ENCODE peak calls at places on chromosomes 13 and 19, in eight cellular contexts. One of them, this sample, is unnamed. For H3K9me3 and H3K4me1, the result is how much of the 10 kb centered on the place peaks cover.

GRCh38 chr13:99434258-99434788 is 66.9 kb upstream of the TM9SF2 start:
- DNase-seq in PC-3: no peak
- DNase-seq in colonic mucosa: no peak
- DNase-seq in left ventricle myocardium inferior: no peak
- DNase-seq in suprapubic skin: no peak
- DNase-seq in uterus: no peak
- DNase-seq in endodermal cell: peak
- DNase-seq in osteoblast: no peak
- DNase-seq in this sample: no peak

GRCh38 chr19:38691938-38692457 is 44.5 kb downstream of the ACTN4 start:
- DNase-seq in suprapubic skin: no peak
- DNase-seq in uterus: peak
- DNase-seq in left ventricle myocardium inferior: no peak
- DNase-seq in endodermal cell: no peak
- DNase-seq in colonic mucosa: no peak
- DNase-seq in osteoblast: peak
- DNase-seq in PC-3: no peak
- DNase-seq in this sample: peak

GRCh38 chr13:104015646-104016396 is 949.6 kb upstream of the SLC10A2 start:
- DNase-seq in endodermal cell: no peak
- DNase-seq in PC-3: no peak
- DNase-seq in osteoblast: no peak
- DNase-seq in left ventricle myocardium inferior: no peak
- DNase-seq in uterus: no peak
- DNase-seq in colonic mucosa: no peak
- DNase-seq in suprapubic skin: no peak
- DNase-seq in this sample: no peak

GRCh38 chr19:35143231-35143715 is at the start of gene FXYD7:
- DNase-seq in suprapubic skin: no peak
- DNase-seq in uterus: peak
- DNase-seq in PC-3: no peak
- DNase-seq in osteoblast: peak
- DNase-seq in endodermal cell: peak
- DNase-seq in colonic mucosa: no peak
- DNase-seq in left ventricle myocardium inferior: no peak
- DNase-seq in this sample: no peak

GRCh38 chr13:95834134-95834765 is 157.3 kb downstream of the DNAJC3 start:
- DNase-seq in endodermal cell: peak
- DNase-seq in suprapubic skin: peak
- DNase-seq in PC-3: peak
- DNase-seq in left ventricle myocardium inferior: peak
- DNase-seq in osteoblast: peak
- DNase-seq in uterus: peak
- DNase-seq in colonic mucosa: peak
- DNase-seq in this sample: peak

GRCh38 chr13:85313761-85314503 is 485.3 kb downstream of the SLITRK6 start:
- DNase-seq in osteoblast: no peak
- DNase-seq in suprapubic skin: no peak
- DNase-seq in left ventricle myocardium inferior: no peak
- DNase-seq in endodermal cell: peak
- DNase-seq in colonic mucosa: no peak
- DNase-seq in PC-3: peak
- DNase-seq in uterus: no peak
- DNase-seq in this sample: no peak

GRCh38 chr13:85729296-85729695 is 69.9 kb downstream of the SLITRK6 start:
- DNase-seq in colonic mucosa: no peak
- DNase-seq in left ventricle myocardium inferior: no peak
- DNase-seq in suprapubic skin: no peak
- DNase-seq in PC-3: peak
- DNase-seq in osteoblast: no peak
- DNase-seq in uterus: no peak
- DNase-seq in endodermal cell: no peak
- DNase-seq in this sample: no peak

GRCh38 chr19:39590265-39590664 is 12.1 kb upstream of the LGALS13 start:
- DNase-seq in osteoblast: no peak
- DNase-seq in suprapubic skin: no peak
- DNase-seq in PC-3: no peak
- DNase-seq in uterus: no peak
- DNase-seq in colonic mucosa: no peak
- DNase-seq in endodermal cell: peak
- DNase-seq in left ventricle myocardium inferior: no peak
- DNase-seq in this sample: no peak

GRCh38 chr13:27258637-27259377 is 7.4 kb downstream of the RPL21 start:
- DNase-seq in uterus: no peak
- DNase-seq in osteoblast: no peak
- DNase-seq in colonic mucosa: no peak
- DNase-seq in PC-3: no peak
- DNase-seq in suprapubic skin: no peak
- DNase-seq in endodermal cell: no peak
- DNase-seq in left ventricle myocardium inferior: no peak
- DNase-seq in this sample: no peak

GRCh38 chr19:1513492-1514294 is 874 bp upstream of the ADAMTSL5 start:
- DNase-seq in PC-3: peak
- DNase-seq in endodermal cell: peak
- DNase-seq in left ventricle myocardium inferior: peak
- DNase-seq in colonic mucosa: peak
- DNase-seq in uterus: peak
- DNase-seq in osteoblast: peak
- DNase-seq in suprapubic skin: no peak
- DNase-seq in this sample: peak

GRCh38 chr13:32125221-32125621 is 93.6 kb downstream of the FRY start:
- DNase-seq in uterus: peak
- DNase-seq in suprapubic skin: no peak
- DNase-seq in osteoblast: no peak
- DNase-seq in colonic mucosa: no peak
- DNase-seq in endodermal cell: no peak
- DNase-seq in PC-3: peak
- DNase-seq in left ventricle myocardium inferior: no peak
- DNase-seq in this sample: no peak

GRCh38 chr19:23415561-23416191 is 20.4 kb upstream of the ZNF91 start:
- DNase-seq in endodermal cell: peak
- DNase-seq in colonic mucosa: peak
- DNase-seq in PC-3: no peak
- DNase-seq in left ventricle myocardium inferior: peak
- DNase-seq in uterus: no peak
- DNase-seq in suprapubic skin: no peak
- DNase-seq in osteoblast: peak
- DNase-seq in this sample: peak

GRCh38 chr13:49454388-49455015 is 10.4 kb downstream of the SETDB2 start:
- DNase-seq in osteoblast: no peak
- DNase-seq in left ventricle myocardium inferior: no peak
- DNase-seq in suprapubic skin: no peak
- DNase-seq in colonic mucosa: no peak
- DNase-seq in PC-3: no peak
- DNase-seq in endodermal cell: no peak
- DNase-seq in uterus: no peak
- DNase-seq in this sample: no peak

GRCh38 chr13:105442941-105443340 is 1092.5 kb downstream of the EFNB2 start:
- DNase-seq in colonic mucosa: no peak
- DNase-seq in PC-3: peak
- DNase-seq in uterus: no peak
- DNase-seq in endodermal cell: no peak
- DNase-seq in left ventricle myocardium inferior: no peak
- DNase-seq in suprapubic skin: no peak
- DNase-seq in osteoblast: peak
- DNase-seq in this sample: no peak

GRCh38 chr13:24631922-24632321 is 48.3 kb upstream of the ATP12A start:
- DNase-seq in left ventricle myocardium inferior: no peak
- DNase-seq in colonic mucosa: no peak
- DNase-seq in uterus: no peak
- DNase-seq in PC-3: no peak
- DNase-seq in osteoblast: no peak
- DNase-seq in suprapubic skin: no peak
- DNase-seq in endodermal cell: no peak
- DNase-seq in this sample: no peak

GRCh38 chr13:101985321-101985720 is 416.5 kb downstream of the FGF14 start:
- DNase-seq in left ventricle myocardium inferior: no peak
- DNase-seq in uterus: no peak
- DNase-seq in endodermal cell: no peak
- DNase-seq in osteoblast: no peak
- DNase-seq in suprapubic skin: no peak
- DNase-seq in colonic mucosa: no peak
- DNase-seq in PC-3: no peak
- DNase-seq in this sample: no peak

GRCh38 chr19:53868091-53868891 is 608 bp downstream of the MYADM start:
- DNase-seq in colonic mucosa: peak
- DNase-seq in PC-3: peak
- DNase-seq in endodermal cell: peak
- DNase-seq in suprapubic skin: peak
- DNase-seq in osteoblast: peak
- DNase-seq in uterus: peak
- DNase-seq in left ventricle myocardium inferior: peak
- DNase-seq in this sample: peak

GRCh38 chr19:45098521-45099464 is 5.8 kb downstream of the PPP1R37 start:
- DNase-seq in colonic mucosa: no peak
- DNase-seq in suprapubic skin: no peak
- DNase-seq in left ventricle myocardium inferior: peak
- DNase-seq in PC-3: no peak
- DNase-seq in uterus: no peak
- DNase-seq in endodermal cell: peak
- DNase-seq in osteoblast: no peak
- DNase-seq in this sample: no peak

DNA sequence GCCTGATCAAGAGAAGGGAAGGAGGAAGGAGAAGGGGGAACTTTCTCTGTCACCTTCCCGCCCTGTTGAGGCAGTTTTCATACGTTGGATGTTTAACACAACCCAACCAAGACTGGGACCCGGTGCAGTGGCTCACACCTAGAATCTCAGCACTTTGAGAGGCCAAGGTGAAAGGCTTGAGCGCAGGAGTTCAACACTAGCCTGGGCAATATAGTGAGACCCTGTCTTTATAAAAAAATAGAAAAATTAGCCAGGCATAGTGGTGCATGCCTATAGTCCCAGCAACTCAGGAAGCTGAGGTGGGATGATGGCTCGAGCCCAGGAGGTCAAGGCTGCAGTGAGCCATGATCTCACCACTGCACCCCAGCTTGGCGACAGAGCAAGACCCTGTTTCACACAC is 59.4 kb upstream of the PEG3 start:
- DNase-seq in colonic mucosa: no peak
- DNase-seq in left ventricle myocardium inferior: no peak
- DNase-seq in suprapubic skin: no peak
- DNase-seq in uterus: no peak
- DNase-seq in osteoblast: no peak
- DNase-seq in PC-3: no peak
- DNase-seq in endodermal cell: no peak
- DNase-seq in this sample: no peak
- H3K9me3 ChIP-seq in colonic mucosa: under half
- H3K9me3 ChIP-seq in left ventricle myocardium inferior: under half
- H3K9me3 ChIP-seq in suprapubic skin: under half
- H3K9me3 ChIP-seq in uterus: under half
- H3K9me3 ChIP-seq in osteoblast: under half
- H3K9me3 ChIP-seq in PC-3: under half
- H3K9me3 ChIP-seq in endodermal cell: half or more
- H3K9me3 ChIP-seq in this sample: under half

DNA sequence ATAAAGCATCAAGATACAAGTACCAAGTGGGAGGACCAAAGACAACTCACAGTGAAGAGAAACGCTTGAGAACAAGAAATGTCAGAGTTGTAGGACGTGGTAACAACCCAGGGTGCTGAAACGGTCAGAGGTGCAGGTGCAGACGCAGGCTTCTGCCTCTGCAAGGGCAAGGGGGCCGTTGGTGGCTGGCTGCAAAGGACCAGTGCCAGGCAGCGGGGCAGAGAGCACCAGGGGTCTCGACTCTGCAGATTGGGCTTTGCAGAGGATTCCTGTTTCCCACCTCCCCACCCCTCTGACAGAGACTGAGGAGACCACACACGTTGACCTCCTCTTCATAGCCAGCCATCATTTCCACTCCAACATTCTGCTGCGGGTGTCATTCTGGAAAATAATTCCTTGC is 38.3 kb downstream of the RAB20 start:
- DNase-seq in endodermal cell: no peak
- DNase-seq in suprapubic skin: no peak
- DNase-seq in osteoblast: no peak
- DNase-seq in left ventricle myocardium inferior: no peak
- DNase-seq in uterus: no peak
- DNase-seq in colonic mucosa: no peak
- DNase-seq in PC-3: no peak
- DNase-seq in this sample: no peak
- H3K4me1 ChIP-seq in endodermal cell: under half
- H3K4me1 ChIP-seq in suprapubic skin: half or more
- H3K4me1 ChIP-seq in osteoblast: under half
- H3K4me1 ChIP-seq in left ventricle myocardium inferior: half or more
- H3K4me1 ChIP-seq in uterus: under half
- H3K4me1 ChIP-seq in colonic mucosa: under half
- H3K4me1 ChIP-seq in PC-3: under half
- H3K4me1 ChIP-seq in this sample: under half

DNA sequence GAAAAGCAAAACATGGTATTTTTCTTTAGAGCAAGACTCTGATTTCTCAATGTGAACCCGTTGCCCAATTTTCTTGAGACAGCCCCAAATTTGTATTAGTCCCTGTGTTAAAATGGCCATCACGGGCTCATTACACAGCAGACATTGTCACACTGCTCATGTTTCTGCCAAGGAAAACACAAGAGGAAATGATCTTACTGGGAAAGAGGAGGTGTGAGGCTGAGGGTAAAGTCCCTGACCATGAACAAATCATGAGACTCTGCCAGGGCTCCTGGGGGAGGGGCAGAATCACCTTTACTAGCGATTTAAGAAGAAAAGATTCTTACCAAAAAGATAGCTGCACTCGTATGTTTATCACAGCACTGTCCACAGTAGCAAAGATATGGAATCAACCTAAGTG is 54.5 kb downstream of the FAM124A start:
- DNase-seq in uterus: no peak
- DNase-seq in colonic mucosa: peak
- DNase-seq in left ventricle myocardium inferior: no peak
- DNase-seq in osteoblast: no peak
- DNase-seq in suprapubic skin: no peak
- DNase-seq in endodermal cell: peak
- DNase-seq in PC-3: no peak
- DNase-seq in this sample: no peak
- H3K27ac ChIP-seq in uterus: no peak
- H3K27ac ChIP-seq in colonic mucosa: no peak
- H3K27ac ChIP-seq in left ventricle myocardium inferior: peak
- H3K27ac ChIP-seq in osteoblast: no peak
- H3K27ac ChIP-seq in suprapubic skin: no peak
- H3K27ac ChIP-seq in endodermal cell: no peak
- H3K27ac ChIP-seq in PC-3: no peak
- H3K27ac ChIP-seq in this sample: no peak

DNA sequence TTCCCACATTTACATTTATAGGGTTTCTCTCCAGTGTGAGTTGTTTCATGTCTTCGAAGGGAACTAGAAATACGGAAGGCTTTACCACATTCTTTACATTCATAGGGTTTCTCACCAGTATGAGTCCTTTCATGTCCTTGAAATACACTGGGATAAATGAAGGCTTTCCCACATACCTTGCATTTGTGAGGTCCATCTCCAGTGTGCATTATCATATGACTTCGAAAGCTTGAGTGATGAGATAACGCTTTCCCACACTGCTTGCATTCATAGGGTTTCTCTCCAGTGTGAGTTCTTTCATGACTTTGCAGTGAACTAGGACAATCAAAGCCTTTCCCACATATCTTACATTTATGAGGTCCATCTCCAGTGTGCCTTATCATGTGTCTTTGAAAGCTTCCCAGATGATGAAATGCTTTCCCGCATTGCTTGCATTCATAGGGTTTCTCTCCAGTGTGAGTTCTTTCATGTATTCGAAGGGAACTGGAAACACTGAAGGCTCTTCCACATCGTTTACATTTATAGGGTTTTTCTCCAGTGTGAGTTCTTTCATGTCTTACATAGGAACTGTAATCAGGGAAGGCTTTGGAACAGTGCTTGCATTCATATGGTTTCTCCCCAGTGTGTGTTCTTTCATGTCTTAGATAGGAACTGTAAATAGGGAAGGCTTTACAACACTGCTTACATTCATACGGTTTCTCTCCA is 15.1 kb downstream of the ZNF442 start:
- DNase-seq in uterus: no peak
- DNase-seq in PC-3: no peak
- DNase-seq in colonic mucosa: no peak
- DNase-seq in left ventricle myocardium inferior: no peak
- DNase-seq in endodermal cell: no peak
- DNase-seq in osteoblast: no peak
- DNase-seq in suprapubic skin: no peak
- DNase-seq in this sample: no peak
- H3K9me3 ChIP-seq in uterus: under half
- H3K9me3 ChIP-seq in PC-3: half or more
- H3K9me3 ChIP-seq in colonic mucosa: under half
- H3K9me3 ChIP-seq in left ventricle myocardium inferior: half or more
- H3K9me3 ChIP-seq in endodermal cell: half or more
- H3K9me3 ChIP-seq in osteoblast: under half
- H3K9me3 ChIP-seq in suprapubic skin: under half
- H3K9me3 ChIP-seq in this sample: under half